ENCODE peak calls at places on chromosomes 5 and 9, in nine cellular contexts. V is heart left ventricle, N is HCT116, O is Panc1, I is RWPE2, F is body of pancreas, A is right lobe of liver, C is K562, D is lung. W is an unnamed sample.

GRCh38 chr5:167180899-167181298 is 1110.5 kb upstream of the WWC1 start:
- ATAC-seq in V (no peak), N (no peak), O (no peak), I (no peak), F (no peak), A (no peak), C (no peak), D (no peak), W (no peak)

GRCh38 chr5:116577064-116577788 is 2.6 kb upstream of the SEMA6A start:
- ATAC-seq in V (no peak), N (no peak), O (no peak), I (no peak), F (no peak), A (no peak), C (no peak), D (no peak), W (no peak)

GRCh38 chr5:139571966-139572365 is 10.8 kb downstream of the UBE2D2 start:
- ATAC-seq in V (no peak), N (no peak), O (no peak), I (no peak), F (peak; percentile 71), A (peak; percentile 84), C (no peak), D (peak; percentile 32), W (peak; percentile 39)

GRCh38 chr9:3534614-3535404 is 9.0 kb upstream of the RFX3 start:
- ATAC-seq in V (no peak), N (no peak), O (no peak), I (no peak), F (no peak), A (no peak), C (peak; percentile 34), D (no peak), W (no peak)

GRCh38 chr5:6248132-6248531 is 130.2 kb downstream of the MED10 start:
- ATAC-seq in V (no peak), N (no peak), O (no peak), I (no peak), F (no peak), A (no peak), C (no peak), D (no peak), W (no peak)

GRCh38 chr9:16046713-16047112 is 493.9 kb downstream of the CCDC171 start:
- ATAC-seq in V (no peak), N (no peak), O (no peak), I (no peak), F (no peak), A (no peak), C (no peak), D (no peak), W (no peak)

GRCh38 chr5:180020176-180020575 is 51.4 kb downstream of the RNF130 start:
- ATAC-seq in V (no peak), N (no peak), O (no peak), I (no peak), F (no peak), A (peak; percentile 60), C (no peak), D (no peak), W (no peak)

GRCh38 chr5:135823799-135824366 is 10.6 kb upstream of the SLC25A48 start:
- ATAC-seq in V (no peak), N (no peak), O (no peak), I (no peak), F (no peak), A (no peak), C (no peak), D (no peak), W (no peak)

GRCh38 chr5:133779828-133780475 is 167.6 kb upstream of the FSTL4 start:
- ATAC-seq in V (peak; percentile 38), N (peak; percentile 76), O (no peak), I (no peak), F (no peak), A (no peak), C (peak; percentile 92), D (no peak), W (no peak)

GRCh38 chr5:76716456-76717157 is 681 bp downstream of the F2R start:
- ATAC-seq in V (no peak), N (peak; percentile 9), O (peak; percentile 31), I (peak; percentile 16), F (no peak), A (no peak), C (peak; percentile 72), D (no peak), W (no peak)

GRCh38 chr5:157539623-157540022 is 36.0 kb downstream of the ADAM19 start:
- ATAC-seq in V (no peak), N (no peak), O (no peak), I (no peak), F (no peak), A (no peak), C (no peak), D (no peak), W (no peak)

GRCh38 chr9:130565792-130566191 is 13.6 kb upstream of the FUBP3 start:
- ATAC-seq in V (no peak), N (no peak), O (no peak), I (no peak), F (no peak), A (no peak), C (no peak), D (no peak), W (no peak)

GRCh38 chr5:402615-403359 is 40.2 kb upstream of the EXOC3 start:
- ATAC-seq in V (no peak), N (no peak), O (no peak), I (no peak), F (no peak), A (no peak), C (peak; percentile 31), D (no peak), W (no peak)

GRCh38 chr5:95760291-95761191 is 29.4 kb downstream of the RHOBTB3 start:
- ATAC-seq in V (no peak), N (peak; percentile 54), O (peak; percentile 62), I (peak; percentile 91), F (peak; percentile 25), A (peak; percentile 59), C (no peak), D (peak; percentile 77), W (peak; percentile 70)

GRCh38 chr9:131397100-131397790 is 3.4 kb downstream of the PRRC2B start:
- ATAC-seq in V (no peak), N (no peak), O (no peak), I (peak; percentile 44), F (no peak), A (no peak), C (peak; percentile 1), D (no peak), W (no peak)

GRCh38 chr9:137053944-137054931 is at the start of gene ENTPD2:
- ATAC-seq in V (no peak), N (peak; percentile 86), O (peak; percentile 51), I (peak; percentile 71), F (peak; percentile 78), A (peak; percentile 64), C (peak; percentile 81), D (peak; percentile 68), W (no peak)

GRCh38 chr9:81430727-81431126 is 258.6 kb downstream of the TLE1 start:
- ATAC-seq in V (no peak), N (no peak), O (no peak), I (no peak), F (no peak), A (no peak), C (no peak), D (no peak), W (no peak)
- H3K9me3 ChIP-seq in V (peaks cover 15% of the 10 kb centered on the region), N (no peaks in the 10 kb centered on the region), O (peaks cover 3% of the 10 kb centered on the region), I (peaks cover 7% of the 10 kb centered on the region), F (no peaks in the 10 kb centered on the region), A (no peaks in the 10 kb centered on the region), C (no peaks in the 10 kb centered on the region), D (no peaks in the 10 kb centered on the region), W (no peaks in the 10 kb centered on the region)

GRCh38 chr5:10702911-10703491 is 58.0 kb downstream of the DAP start:
- ATAC-seq in V (peak; percentile 55), N (peak; percentile 59), O (no peak), I (peak; percentile 39), F (peak; percentile 64), A (no peak), C (peak; percentile 87), D (no peak), W (no peak)
- H3K4me1 ChIP-seq in V (peaks cover 25% of the 10 kb centered on the region), N (peaks cover 62% of the 10 kb centered on the region), O (peaks cover 12% of the 10 kb centered on the region), I (peaks cover 65% of the 10 kb centered on the region), F (peaks cover 91% of the 10 kb centered on the region), A (no peaks in the 10 kb centered on the region), C (peaks cover 51% of the 10 kb centered on the region), D (peaks cover 3% of the 10 kb centered on the region), W (peaks cover 39% of the 10 kb centered on the region)

DNA sequence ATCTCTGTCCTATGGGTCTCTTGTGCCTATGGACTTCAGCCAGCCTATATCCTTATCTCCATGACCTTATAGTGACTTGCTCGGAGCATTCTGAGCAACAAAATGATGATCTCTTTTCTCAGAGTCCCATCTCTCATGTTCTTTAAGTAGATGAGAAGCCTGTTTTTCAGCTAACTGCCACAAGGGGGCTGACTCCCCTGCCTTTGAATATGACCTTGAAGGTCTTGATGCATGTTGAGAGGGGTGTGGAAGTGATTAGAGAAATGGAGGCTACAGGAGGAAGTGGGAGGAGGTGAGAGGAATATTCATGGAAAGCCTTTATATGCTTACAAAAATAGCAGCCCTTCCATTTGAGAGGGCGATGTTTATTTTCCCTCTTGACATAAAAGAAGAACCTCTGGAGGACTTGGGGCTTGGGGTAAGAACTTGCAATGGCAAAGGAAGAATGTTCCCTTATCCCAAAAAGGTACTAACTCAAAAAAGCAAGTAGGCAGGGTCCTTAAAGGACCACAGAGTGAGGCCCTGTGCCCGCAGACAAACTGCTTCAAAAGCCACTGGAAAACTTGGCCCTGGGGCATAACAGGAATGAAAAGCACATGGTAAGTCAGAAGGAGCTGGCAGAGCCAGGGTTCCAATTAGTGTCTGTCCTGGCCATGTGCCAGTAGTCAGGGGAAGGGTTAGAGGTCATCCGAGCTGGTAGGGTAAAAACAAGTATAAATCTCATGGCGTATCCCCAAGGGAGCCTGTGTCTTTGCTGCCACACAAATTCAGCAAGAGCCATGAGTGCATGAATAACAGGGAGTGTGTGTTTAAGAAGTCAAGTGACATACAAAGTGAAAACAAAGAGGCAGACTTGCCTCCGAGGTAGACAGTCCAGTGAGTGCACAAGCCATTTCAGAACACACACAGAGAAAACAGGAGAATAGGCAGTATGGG is 39.1 kb downstream of the FGD3 start:
- ATAC-seq in V (no peak), N (peak; percentile 52), O (no peak), I (no peak), F (no peak), A (no peak), C (peak; percentile 75), D (peak; percentile 19), W (no peak)
- H3K9me3 ChIP-seq in V (no peaks in the 10 kb centered on the region), N (peaks cover 22% of the 10 kb centered on the region), O (peaks cover 6% of the 10 kb centered on the region), I (peaks cover 14% of the 10 kb centered on the region), F (no peaks in the 10 kb centered on the region), A (no peaks in the 10 kb centered on the region), C (no peaks in the 10 kb centered on the region), D (no peaks in the 10 kb centered on the region), W (no peaks in the 10 kb centered on the region)

DNA sequence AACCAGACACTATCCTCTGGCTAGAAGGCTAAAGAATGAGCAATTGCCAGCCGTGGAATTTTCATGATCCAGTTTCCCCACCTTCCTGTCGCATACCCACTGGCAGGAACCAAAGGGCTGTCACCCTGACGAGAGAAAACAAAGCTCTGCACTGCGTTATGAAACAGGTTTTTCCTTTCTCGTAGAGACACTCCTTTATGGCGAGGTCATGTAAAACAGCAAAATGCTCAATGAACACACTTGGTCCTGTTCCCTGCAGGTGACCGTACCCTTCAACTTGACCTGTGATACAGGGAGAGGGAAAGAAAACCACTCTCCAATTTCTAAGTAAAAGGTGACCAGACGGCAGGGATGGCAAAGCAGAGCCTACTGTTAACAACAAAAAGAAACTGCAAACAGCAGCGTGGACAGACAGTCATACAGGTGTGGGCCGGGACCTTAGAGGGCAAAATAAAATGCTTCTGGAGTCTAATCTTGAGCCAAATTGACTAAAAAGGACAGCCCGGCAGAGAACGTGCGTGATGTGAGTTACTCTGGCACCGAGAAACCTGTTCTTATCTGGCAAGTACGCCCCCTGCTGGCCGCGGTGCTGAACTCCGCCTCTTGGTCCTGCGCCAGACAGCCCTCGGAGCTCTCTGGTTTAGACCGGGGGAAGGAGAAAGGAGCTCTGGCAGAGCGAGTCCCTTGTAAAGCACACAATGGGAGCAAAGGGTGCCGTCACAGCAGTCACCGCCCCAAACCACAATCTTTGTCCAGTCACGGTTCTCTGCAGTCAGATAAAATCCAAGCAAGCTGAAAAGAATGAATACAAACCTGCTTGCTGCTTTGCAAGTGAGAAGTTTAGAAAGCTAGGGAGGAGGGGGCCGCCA is 98.9 kb downstream of the EFNA5 start:
- ATAC-seq in V (peak; percentile 94), N (peak; percentile 95), O (peak; percentile 95), I (peak; percentile 88), F (peak; percentile 96), A (peak; percentile 97), C (peak; percentile 99), D (peak; percentile 89), W (peak; percentile 92)
- H3K4me1 ChIP-seq in V (no peaks in the 10 kb centered on the region), N (no peaks in the 10 kb centered on the region), O (peaks cover 49% of the 10 kb centered on the region), I (peaks cover 60% of the 10 kb centered on the region), F (peaks cover 9% of the 10 kb centered on the region), A (no peaks in the 10 kb centered on the region), C (no peaks in the 10 kb centered on the region), D (peaks cover 11% of the 10 kb centered on the region), W (no peaks in the 10 kb centered on the region)

W was measured in gastroesophageal sphincter.